ENCODE peak calls at places on chromosome 22, in six cellular contexts. C, P, S, M, A and I are unnamed samples.

GRCh38 chr22:45284705-45285305 is at the start of gene UPK3A:
- DNase-seq in P (no peak), M (peak; percentile 74), C (peak; percentile 24), S (no peak), A (no peak), I (no peak)

GRCh38 chr22:19232620-19233019 is 54.1 kb upstream of the SLC25A1 start:
- DNase-seq in A (no peak), P (no peak), C (no peak), M (no peak), S (no peak), I (no peak)

GRCh38 chr22:37165940-37166674 is 16.4 kb upstream of the IL2RB start:
- DNase-seq in S (no peak), P (no peak), M (no peak), C (no peak), A (no peak), I (no peak)

GRCh38 chr22:21714784-21715183 is 20.8 kb downstream of the YPEL1 start:
- DNase-seq in C (no peak), M (no peak), A (no peak), P (no peak), S (no peak), I (no peak)

GRCh38 chr22:44567846-44568493 is 69.9 kb upstream of the RTL6 start:
- DNase-seq in S (no peak), P (no peak), A (peak; percentile 59), M (peak; percentile 12), C (peak; percentile 19), I (no peak)

GRCh38 chr22:28544431-28544868 is 135.2 kb downstream of the TTC28 start:
- DNase-seq in A (no peak), M (no peak), S (no peak), C (no peak), P (no peak), I (no peak)

GRCh38 chr22:27517361-27517760 is 284.2 kb downstream of the MN1 start:
- DNase-seq in P (no peak), S (no peak), A (no peak), M (no peak), C (no peak), I (no peak)

GRCh38 chr22:42313804-42314581 is 43.5 kb upstream of the TCF20 start:
- DNase-seq in A (peak; percentile 51), P (no peak), C (no peak), S (peak; percentile 83), M (peak; percentile 66), I (peak; percentile 16)

GRCh38 chr22:49657275-49657973 is 170.2 kb downstream of the BRD1 start:
- DNase-seq in S (no peak), P (no peak), A (no peak), M (no peak), C (peak; percentile 37), I (no peak)

GRCh38 chr22:22907551-22908494 is 20.2 kb downstream of the IGLL5 start:
- DNase-seq in A (no peak), S (no peak), P (no peak), C (no peak), M (no peak), I (no peak)

GRCh38 chr22:19831016-19831415 is 23.7 kb downstream of the GNB1L start:
- DNase-seq in S (no peak), P (no peak), M (no peak), C (no peak), A (no peak), I (no peak)

GRCh38 chr22:38104084-38104483 is 6.4 kb downstream of the BAIAP2L2 start:
- DNase-seq in S (peak; percentile 74), A (no peak), M (peak; percentile 18), P (no peak), C (no peak), I (no peak)

GRCh38 chr22:37777122-37777687 is 30.5 kb upstream of the GCAT start:
- DNase-seq in S (no peak), A (peak; percentile 82), M (no peak), P (no peak), C (no peak), I (no peak)